ENCODE peak calls at places on chromosomes 5 and 9, in four cellular contexts. One of them, this sample, is unnamed.

GRCh38 chr9:89542461-89543021 is 44.6 kb upstream of the SEMA4D start:
- DNase-seq in CD8-positive, alpha-beta memory T cell: no peak
- DNase-seq in NCI-H1930: no peak
- DNase-seq in astrocyte of the spinal cord: no peak
- DNase-seq in this sample: no peak

GRCh38 chr9:126132751-126133150 is 193.9 kb upstream of the MVB12B start:
- DNase-seq in CD8-positive, alpha-beta memory T cell: no peak
- DNase-seq in astrocyte of the spinal cord: no peak
- DNase-seq in NCI-H1930: no peak
- DNase-seq in this sample: no peak

GRCh38 chr5:143888912-143889311 is 77.0 kb downstream of the HMHB1 start:
- DNase-seq in astrocyte of the spinal cord: no peak
- DNase-seq in NCI-H1930: no peak
- DNase-seq in CD8-positive, alpha-beta memory T cell: no peak
- DNase-seq in this sample: no peak

GRCh38 chr9:99748251-99748650 is 73.4 kb upstream of the NR4A3 start:
- DNase-seq in NCI-H1930: no peak
- DNase-seq in astrocyte of the spinal cord: no peak
- DNase-seq in CD8-positive, alpha-beta memory T cell: no peak
- DNase-seq in this sample: no peak

GRCh38 chr5:136424835-136425694 is 59.7 kb upstream of the TRPC7 start:
- DNase-seq in NCI-H1930: peak; percentile 49
- DNase-seq in CD8-positive, alpha-beta memory T cell: peak; percentile 61
- DNase-seq in astrocyte of the spinal cord: peak; percentile 17
- DNase-seq in this sample: peak; percentile 33

GRCh38 chr9:133828338-133828997 is 90.3 kb upstream of the SARDH start:
- DNase-seq in astrocyte of the spinal cord: no peak
- DNase-seq in CD8-positive, alpha-beta memory T cell: no peak
- DNase-seq in NCI-H1930: no peak
- DNase-seq in this sample: no peak

GRCh38 chr9:36485647-36486453 is 85.8 kb upstream of the RNF38 start:
- DNase-seq in CD8-positive, alpha-beta memory T cell: no peak
- DNase-seq in astrocyte of the spinal cord: no peak
- DNase-seq in NCI-H1930: no peak
- DNase-seq in this sample: no peak

GRCh38 chr9:134422701-134423100 is 96.4 kb downstream of the RXRA start:
- DNase-seq in astrocyte of the spinal cord: no peak
- DNase-seq in NCI-H1930: no peak
- DNase-seq in CD8-positive, alpha-beta memory T cell: no peak
- DNase-seq in this sample: no peak

GRCh38 chr5:167489202-167489601 is 802.2 kb upstream of the WWC1 start:
- DNase-seq in CD8-positive, alpha-beta memory T cell: no peak
- DNase-seq in astrocyte of the spinal cord: peak; percentile 48
- DNase-seq in NCI-H1930: no peak
- DNase-seq in this sample: no peak

GRCh38 chr9:89732295-89732951 is 127.6 kb downstream of the GADD45G start:
- DNase-seq in CD8-positive, alpha-beta memory T cell: peak; percentile 6
- DNase-seq in NCI-H1930: no peak
- DNase-seq in astrocyte of the spinal cord: no peak
- DNase-seq in this sample: no peak

GRCh38 chr5:2732850-2733249 is 18.6 kb downstream of the IRX2 start:
- DNase-seq in astrocyte of the spinal cord: no peak
- DNase-seq in CD8-positive, alpha-beta memory T cell: no peak
- DNase-seq in NCI-H1930: no peak
- DNase-seq in this sample: no peak

GRCh38 chr9:37417857-37418618 is 4.5 kb upstream of the GRHPR start:
- DNase-seq in astrocyte of the spinal cord: no peak
- DNase-seq in NCI-H1930: no peak
- DNase-seq in CD8-positive, alpha-beta memory T cell: no peak
- DNase-seq in this sample: no peak

GRCh38 chr5:79513519-79514390 is at the start of gene HOMER1:
- DNase-seq in NCI-H1930: peak; percentile 27
- DNase-seq in CD8-positive, alpha-beta memory T cell: peak; percentile 81
- DNase-seq in astrocyte of the spinal cord: peak; percentile 81
- DNase-seq in this sample: peak; percentile 57

GRCh38 chr9:129287595-129288305 is 109.7 kb upstream of the IER5L start:
- DNase-seq in NCI-H1930: no peak
- DNase-seq in astrocyte of the spinal cord: no peak
- DNase-seq in CD8-positive, alpha-beta memory T cell: no peak
- DNase-seq in this sample: no peak

GRCh38 chr5:179303801-179304200 is 41.5 kb downstream of the ADAMTS2 start:
- DNase-seq in NCI-H1930: no peak
- DNase-seq in CD8-positive, alpha-beta memory T cell: peak; percentile 6
- DNase-seq in astrocyte of the spinal cord: no peak
- DNase-seq in this sample: no peak

GRCh38 chr5:93163010-93163663 is 417.9 kb downstream of the NR2F1-AS1 start:
- DNase-seq in astrocyte of the spinal cord: peak; percentile 93
- DNase-seq in NCI-H1930: no peak
- DNase-seq in CD8-positive, alpha-beta memory T cell: no peak
- DNase-seq in this sample: no peak

GRCh38 chr9:86494644-86495081 is 140.5 kb upstream of the TUT7 start:
- DNase-seq in astrocyte of the spinal cord: peak; percentile 25
- DNase-seq in NCI-H1930: no peak
- DNase-seq in CD8-positive, alpha-beta memory T cell: no peak
- DNase-seq in this sample: no peak

GRCh38 chr5:151745071-151745705 is 13.2 kb downstream of the ATOX1 start:
- DNase-seq in astrocyte of the spinal cord: peak; percentile 90
- DNase-seq in NCI-H1930: no peak
- DNase-seq in CD8-positive, alpha-beta memory T cell: no peak
- DNase-seq in this sample: no peak

GRCh38 chr9:97633859-97634485 is 351 bp downstream of the NCBP1 start:
- DNase-seq in astrocyte of the spinal cord: no peak
- DNase-seq in NCI-H1930: no peak
- DNase-seq in CD8-positive, alpha-beta memory T cell: no peak
- DNase-seq in this sample: peak; percentile 53